ENCODE peak calls at places on chromosomes 6 and 20, in eight cellular contexts. L, K, Z, G, F, H, R and X are unnamed samples.

GRCh38 chr20:17557675-17558006 is 12.2 kb upstream of the DSTN start:
- DNase-seq in L (peak; percentile 87), K (peak; percentile 76), Z (peak; percentile 16), G (no peak), F (peak; percentile 87), H (no peak), R (no peak), X (peak; percentile 90)

GRCh38 chr20:34069341-34070078 is 42.5 kb downstream of the EIF2S2 start:
- DNase-seq in L (peak; percentile 88), K (peak; percentile 71), Z (peak; percentile 83), G (peak; percentile 79), F (peak; percentile 86), H (no peak), R (peak; percentile 44), X (peak; percentile 78)

GRCh38 chr6:128295670-128296069 is 224.7 kb downstream of the PTPRK start:
- DNase-seq in L (no peak), K (no peak), Z (no peak), G (no peak), F (no peak), H (no peak), R (no peak), X (no peak)

GRCh38 chr6:165988306-165988756 is 179.3 kb downstream of the TBXT start:
- DNase-seq in L (no peak), K (no peak), Z (no peak), G (peak; percentile 47), F (no peak), H (no peak), R (no peak), X (no peak)

GRCh38 chr6:116217069-116217468 is 36.8 kb downstream of the TSPYL4 start:
- DNase-seq in L (peak; percentile 68), K (peak; percentile 12), Z (no peak), G (no peak), F (peak; percentile 55), H (no peak), R (no peak), X (peak; percentile 60)

GRCh38 chr6:90730191-90730673 is 143.4 kb upstream of the MAP3K7 start:
- DNase-seq in L (no peak), K (no peak), Z (no peak), G (no peak), F (no peak), H (no peak), R (no peak), X (no peak)

GRCh38 chr20:4012631-4013030 is 2.7 kb downstream of the RNF24 start:
- DNase-seq in L (peak; percentile 15), K (no peak), Z (no peak), G (no peak), F (no peak), H (no peak), R (no peak), X (no peak)

GRCh38 chr20:20568604-20569205 is 143.7 kb downstream of the RALGAPA2 start:
- DNase-seq in L (peak; percentile 60), K (peak; percentile 13), Z (peak; percentile 62), G (peak; percentile 28), F (peak; percentile 55), H (no peak), R (no peak), X (peak; percentile 36)

GRCh38 chr20:46572181-46572580 is 21.7 kb upstream of the OCSTAMP start:
- DNase-seq in L (no peak), K (no peak), Z (peak; percentile 25), G (no peak), F (no peak), H (no peak), R (no peak), X (no peak)

GRCh38 chr6:57257911-57258541 is 35.9 kb upstream of the RAB23 start:
- DNase-seq in L (peak; percentile 68), K (no peak), Z (no peak), G (no peak), F (peak; percentile 88), H (no peak), R (no peak), X (peak; percentile 75)

GRCh38 chr6:119137194-119138072 is 59.0 kb upstream of the FAM184A start:
- DNase-seq in L (peak; percentile 24), K (no peak), Z (no peak), G (no peak), F (no peak), H (no peak), R (no peak), X (peak; percentile 39)

GRCh38 chr6:118650500-118651281 is 700 bp downstream of the CEP85L start:
- DNase-seq in L (peak; percentile 79), K (no peak), Z (peak; percentile 65), G (peak; percentile 37), F (peak; percentile 58), H (no peak), R (peak; percentile 31), X (peak; percentile 45)

GRCh38 chr6:403659-404655 is 12.4 kb downstream of the IRF4 start:
- DNase-seq in L (no peak), K (no peak), Z (no peak), G (no peak), F (no peak), H (no peak), R (no peak), X (no peak)

GRCh38 chr6:19301980-19302379 is 535.2 kb upstream of the ID4 start:
- DNase-seq in L (peak; percentile 66), K (peak; percentile 6), Z (peak; percentile 31), G (no peak), F (peak; percentile 58), H (no peak), R (no peak), X (no peak)

GRCh38 chr6:88870728-88871330 is 92.6 kb downstream of the RNGTT start:
- DNase-seq in L (peak; percentile 74), K (peak; percentile 38), Z (peak; percentile 41), G (peak; percentile 43), F (peak; percentile 66), H (no peak), R (peak; percentile 22), X (peak; percentile 59)

GRCh38 chr6:15947436-15947835 is 181.4 kb upstream of the MYLIP start:
- DNase-seq in L (no peak), K (no peak), Z (no peak), G (no peak), F (no peak), H (no peak), R (no peak), X (no peak)

GRCh38 chr6:14517536-14518105 is 400.0 kb downstream of the CD83 start:
- DNase-seq in L (no peak), K (no peak), Z (no peak), G (no peak), F (no peak), H (no peak), R (no peak), X (no peak)

GRCh38 chr20:59443558-59443957 is 143.1 kb downstream of the EDN3 start:
- DNase-seq in L (no peak), K (no peak), Z (no peak), G (no peak), F (no peak), H (no peak), R (no peak), X (no peak)

GRCh38 chr20:35106827-35107380 is 14.3 kb upstream of the TRPC4AP start:
- DNase-seq in L (peak; percentile 36), K (no peak), Z (no peak), G (no peak), F (no peak), H (no peak), R (no peak), X (no peak)

GRCh38 chr6:53461041-53461656 is 83.8 kb downstream of the GCLC start:
- DNase-seq in L (no peak), K (no peak), Z (no peak), G (no peak), F (no peak), H (no peak), R (no peak), X (no peak)

GRCh38 chr6:5507056-5507722 is 245.9 kb downstream of the FARS2 start:
- DNase-seq in L (no peak), K (no peak), Z (no peak), G (no peak), F (peak; percentile 32), H (no peak), R (peak; percentile 10), X (no peak)